ENCODE peak calls at places on chromosomes 2 and 18, in eight cellular contexts. One of them, this sample, is unnamed.

GRCh38 chr2:73981081-73981968 is 3.4 kb upstream of the TET3 start:
- DNase-seq in H54: no peak
- DNase-seq in Daoy: peak; percentile 46
- DNase-seq in left colon: peak; percentile 64
- DNase-seq in NCI-H82: peak; percentile 87
- DNase-seq in HTR-8/SVneo: no peak
- DNase-seq in posterior cingulate gyrus: no peak
- DNase-seq in left lung: peak; percentile 92
- DNase-seq in this sample: peak; percentile 65

GRCh38 chr2:238591732-238592131 is 165.0 kb downstream of the ASB1 start:
- DNase-seq in H54: no peak
- DNase-seq in Daoy: no peak
- DNase-seq in left colon: no peak
- DNase-seq in NCI-H82: no peak
- DNase-seq in HTR-8/SVneo: no peak
- DNase-seq in posterior cingulate gyrus: no peak
- DNase-seq in left lung: no peak
- DNase-seq in this sample: no peak

GRCh38 chr2:65076345-65076710 is 20.1 kb downstream of the CEP68 start:
- DNase-seq in H54: peak; percentile 35
- DNase-seq in Daoy: no peak
- DNase-seq in left colon: no peak
- DNase-seq in NCI-H82: no peak
- DNase-seq in HTR-8/SVneo: peak; percentile 62
- DNase-seq in posterior cingulate gyrus: no peak
- DNase-seq in left lung: no peak
- DNase-seq in this sample: no peak

GRCh38 chr18:55152801-55153200 is 193.5 kb upstream of the CCDC68 start:
- DNase-seq in H54: peak; percentile 4
- DNase-seq in Daoy: no peak
- DNase-seq in left colon: no peak
- DNase-seq in NCI-H82: no peak
- DNase-seq in HTR-8/SVneo: no peak
- DNase-seq in posterior cingulate gyrus: no peak
- DNase-seq in left lung: no peak
- DNase-seq in this sample: no peak

GRCh38 chr2:105262662-105263091 is 21.1 kb downstream of the GPR45 start:
- DNase-seq in H54: no peak
- DNase-seq in Daoy: no peak
- DNase-seq in left colon: no peak
- DNase-seq in NCI-H82: peak; percentile 88
- DNase-seq in HTR-8/SVneo: no peak
- DNase-seq in posterior cingulate gyrus: no peak
- DNase-seq in left lung: no peak
- DNase-seq in this sample: no peak

GRCh38 chr2:20670315-20671035 is 3.5 kb downstream of the GDF7 start:
- DNase-seq in H54: no peak
- DNase-seq in Daoy: no peak
- DNase-seq in left colon: no peak
- DNase-seq in NCI-H82: no peak
- DNase-seq in HTR-8/SVneo: no peak
- DNase-seq in posterior cingulate gyrus: peak; percentile 43
- DNase-seq in left lung: no peak
- DNase-seq in this sample: peak; percentile 81

GRCh38 chr2:53827398-53828175 is 32.2 kb downstream of the GPR75 start:
- DNase-seq in H54: no peak
- DNase-seq in Daoy: no peak
- DNase-seq in left colon: no peak
- DNase-seq in NCI-H82: no peak
- DNase-seq in HTR-8/SVneo: no peak
- DNase-seq in posterior cingulate gyrus: no peak
- DNase-seq in left lung: no peak
- DNase-seq in this sample: no peak

GRCh38 chr18:31819106-31819924 is 58.6 kb upstream of the SLC25A52 start:
- DNase-seq in H54: peak; percentile 2
- DNase-seq in Daoy: peak; percentile 9
- DNase-seq in left colon: no peak
- DNase-seq in NCI-H82: peak; percentile 75
- DNase-seq in HTR-8/SVneo: peak; percentile 18
- DNase-seq in posterior cingulate gyrus: no peak
- DNase-seq in left lung: no peak
- DNase-seq in this sample: peak; percentile 49

GRCh38 chr2:19819097-19820065 is 82.4 kb downstream of the TTC32 start:
- DNase-seq in H54: peak; percentile 59
- DNase-seq in Daoy: peak; percentile 86
- DNase-seq in left colon: no peak
- DNase-seq in NCI-H82: no peak
- DNase-seq in HTR-8/SVneo: peak; percentile 51
- DNase-seq in posterior cingulate gyrus: no peak
- DNase-seq in left lung: no peak
- DNase-seq in this sample: no peak

GRCh38 chr2:174340400-174341300 is 5.9 kb downstream of the SP9 start:
- DNase-seq in H54: no peak
- DNase-seq in Daoy: no peak
- DNase-seq in left colon: no peak
- DNase-seq in NCI-H82: no peak
- DNase-seq in HTR-8/SVneo: no peak
- DNase-seq in posterior cingulate gyrus: no peak
- DNase-seq in left lung: no peak
- DNase-seq in this sample: peak; percentile 63

GRCh38 chr2:161067846-161068245 is 92.4 kb upstream of the TANK start:
- DNase-seq in H54: no peak
- DNase-seq in Daoy: no peak
- DNase-seq in left colon: no peak
- DNase-seq in NCI-H82: no peak
- DNase-seq in HTR-8/SVneo: no peak
- DNase-seq in posterior cingulate gyrus: no peak
- DNase-seq in left lung: no peak
- DNase-seq in this sample: no peak

GRCh38 chr2:224038049-224038829 is 847 bp downstream of the SERPINE2 start:
- DNase-seq in H54: peak; percentile 44
- DNase-seq in Daoy: peak; percentile 62
- DNase-seq in left colon: no peak
- DNase-seq in NCI-H82: peak; percentile 80
- DNase-seq in HTR-8/SVneo: peak; percentile 58
- DNase-seq in posterior cingulate gyrus: peak; percentile 70
- DNase-seq in left lung: no peak
- DNase-seq in this sample: peak; percentile 82

GRCh38 chr2:61340242-61340641 is 130.6 kb downstream of the USP34 start:
- DNase-seq in H54: no peak
- DNase-seq in Daoy: no peak
- DNase-seq in left colon: no peak
- DNase-seq in NCI-H82: no peak
- DNase-seq in HTR-8/SVneo: no peak
- DNase-seq in posterior cingulate gyrus: no peak
- DNase-seq in left lung: no peak
- DNase-seq in this sample: no peak

GRCh38 chr2:32403782-32404181 is 47.0 kb downstream of the BIRC6 start:
- DNase-seq in H54: no peak
- DNase-seq in Daoy: no peak
- DNase-seq in left colon: no peak
- DNase-seq in NCI-H82: no peak
- DNase-seq in HTR-8/SVneo: no peak
- DNase-seq in posterior cingulate gyrus: no peak
- DNase-seq in left lung: no peak
- DNase-seq in this sample: no peak

GRCh38 chr2:223008162-223008561 is 43.8 kb upstream of the KCNE4 start:
- DNase-seq in H54: no peak
- DNase-seq in Daoy: peak; percentile 39
- DNase-seq in left colon: no peak
- DNase-seq in NCI-H82: no peak
- DNase-seq in HTR-8/SVneo: no peak
- DNase-seq in posterior cingulate gyrus: no peak
- DNase-seq in left lung: no peak
- DNase-seq in this sample: no peak

GRCh38 chr18:70936160-70936559 is 647.3 kb downstream of the SOCS6 start:
- DNase-seq in H54: no peak
- DNase-seq in Daoy: no peak
- DNase-seq in left colon: no peak
- DNase-seq in NCI-H82: no peak
- DNase-seq in HTR-8/SVneo: no peak
- DNase-seq in posterior cingulate gyrus: no peak
- DNase-seq in left lung: no peak
- DNase-seq in this sample: no peak

GRCh38 chr2:182862003-182862402 is 4.4 kb downstream of the FRZB start:
- DNase-seq in H54: no peak
- DNase-seq in Daoy: no peak
- DNase-seq in left colon: no peak
- DNase-seq in NCI-H82: no peak
- DNase-seq in HTR-8/SVneo: no peak
- DNase-seq in posterior cingulate gyrus: no peak
- DNase-seq in left lung: no peak
- DNase-seq in this sample: no peak

GRCh38 chr2:69780907-69781306 is 39.0 kb downstream of the ANXA4 start:
- DNase-seq in H54: no peak
- DNase-seq in Daoy: no peak
- DNase-seq in left colon: no peak
- DNase-seq in NCI-H82: no peak
- DNase-seq in HTR-8/SVneo: no peak
- DNase-seq in posterior cingulate gyrus: no peak
- DNase-seq in left lung: no peak
- DNase-seq in this sample: no peak

GRCh38 chr2:82879803-82880202 is 1579.3 kb downstream of the SUCLG1 start:
- DNase-seq in H54: no peak
- DNase-seq in Daoy: no peak
- DNase-seq in left colon: no peak
- DNase-seq in NCI-H82: no peak
- DNase-seq in HTR-8/SVneo: no peak
- DNase-seq in posterior cingulate gyrus: no peak
- DNase-seq in left lung: no peak
- DNase-seq in this sample: no peak

GRCh38 chr2:212943351-212943750 is 208.1 kb downstream of the IKZF2 start:
- DNase-seq in H54: no peak
- DNase-seq in Daoy: no peak
- DNase-seq in left colon: no peak
- DNase-seq in NCI-H82: no peak
- DNase-seq in HTR-8/SVneo: no peak
- DNase-seq in posterior cingulate gyrus: no peak
- DNase-seq in left lung: no peak
- DNase-seq in this sample: no peak

GRCh38 chr2:238449241-238449640 is 22.5 kb downstream of the ASB1 start:
- DNase-seq in H54: no peak
- DNase-seq in Daoy: no peak
- DNase-seq in left colon: no peak
- DNase-seq in NCI-H82: no peak
- DNase-seq in HTR-8/SVneo: no peak
- DNase-seq in posterior cingulate gyrus: no peak
- DNase-seq in left lung: no peak
- DNase-seq in this sample: no peak

GRCh38 chr18:8615397-8616025 is 6.3 kb downstream of the RAB12 start:
- DNase-seq in H54: peak; percentile 83
- DNase-seq in Daoy: peak; percentile 79
- DNase-seq in left colon: peak; percentile 30
- DNase-seq in NCI-H82: peak; percentile 71
- DNase-seq in HTR-8/SVneo: peak; percentile 72
- DNase-seq in posterior cingulate gyrus: peak; percentile 81
- DNase-seq in left lung: no peak
- DNase-seq in this sample: no peak

GRCh38 chr18:14122099-14122498 is 10.1 kb downstream of the ZNF519 start:
- DNase-seq in H54: no peak
- DNase-seq in Daoy: no peak
- DNase-seq in left colon: no peak
- DNase-seq in NCI-H82: no peak
- DNase-seq in HTR-8/SVneo: no peak
- DNase-seq in posterior cingulate gyrus: no peak
- DNase-seq in left lung: no peak
- DNase-seq in this sample: no peak

GRCh38 chr2:178279142-178279541 is 84.8 kb downstream of the OSBPL6 start:
- DNase-seq in H54: peak; percentile 25
- DNase-seq in Daoy: peak; percentile 81
- DNase-seq in left colon: no peak
- DNase-seq in NCI-H82: peak; percentile 40
- DNase-seq in HTR-8/SVneo: peak; percentile 62
- DNase-seq in posterior cingulate gyrus: no peak
- DNase-seq in left lung: no peak
- DNase-seq in this sample: no peak

GRCh38 chr2:132037527-132038178 is 124.1 kb downstream of the ANKRD30BL start:
- DNase-seq in H54: no peak
- DNase-seq in Daoy: peak; percentile 73
- DNase-seq in left colon: no peak
- DNase-seq in NCI-H82: peak; percentile 59
- DNase-seq in HTR-8/SVneo: no peak
- DNase-seq in posterior cingulate gyrus: peak; percentile 80
- DNase-seq in left lung: peak; percentile 37
- DNase-seq in this sample: no peak

GRCh38 chr18:54671291-54671881 is 80.3 kb downstream of the DYNAP start:
- DNase-seq in H54: no peak
- DNase-seq in Daoy: peak; percentile 6
- DNase-seq in left colon: no peak
- DNase-seq in NCI-H82: peak; percentile 66
- DNase-seq in HTR-8/SVneo: peak; percentile 14
- DNase-seq in posterior cingulate gyrus: no peak
- DNase-seq in left lung: no peak
- DNase-seq in this sample: peak; percentile 49

GRCh38 chr2:17879137-17879912 is 858 bp downstream of the KCNS3 start:
- DNase-seq in H54: peak; percentile 73
- DNase-seq in Daoy: peak; percentile 82
- DNase-seq in left colon: peak; percentile 90
- DNase-seq in NCI-H82: peak; percentile 93
- DNase-seq in HTR-8/SVneo: peak; percentile 37
- DNase-seq in posterior cingulate gyrus: peak; percentile 82
- DNase-seq in left lung: peak; percentile 86
- DNase-seq in this sample: peak; percentile 80

GRCh38 chr2:38075436-38076249 is at the start of gene CYP1B1:
- DNase-seq in H54: no peak
- DNase-seq in Daoy: no peak
- DNase-seq in left colon: peak; percentile 31
- DNase-seq in NCI-H82: peak; percentile 98
- DNase-seq in HTR-8/SVneo: no peak
- DNase-seq in posterior cingulate gyrus: peak; percentile 70
- DNase-seq in left lung: peak; percentile 88
- DNase-seq in this sample: no peak

GRCh38 chr2:100891911-100892642 is 72.1 kb downstream of the NPAS2 start:
- DNase-seq in H54: no peak
- DNase-seq in Daoy: peak; percentile 69
- DNase-seq in left colon: no peak
- DNase-seq in NCI-H82: no peak
- DNase-seq in HTR-8/SVneo: no peak
- DNase-seq in posterior cingulate gyrus: no peak
- DNase-seq in left lung: no peak
- DNase-seq in this sample: no peak

GRCh38 chr18:79305976-79306375 is 89.8 kb upstream of the NFATC1 start:
- DNase-seq in H54: no peak
- DNase-seq in Daoy: no peak
- DNase-seq in left colon: no peak
- DNase-seq in NCI-H82: no peak
- DNase-seq in HTR-8/SVneo: no peak
- DNase-seq in posterior cingulate gyrus: no peak
- DNase-seq in left lung: no peak
- DNase-seq in this sample: peak; percentile 82

GRCh38 chr2:241846406-241846805 is 12.3 kb downstream of the PDCD1 start:
- DNase-seq in H54: no peak
- DNase-seq in Daoy: no peak
- DNase-seq in left colon: no peak
- DNase-seq in NCI-H82: no peak
- DNase-seq in HTR-8/SVneo: no peak
- DNase-seq in posterior cingulate gyrus: no peak
- DNase-seq in left lung: no peak
- DNase-seq in this sample: no peak

GRCh38 chr18:45518770-45519169 is 96.5 kb upstream of the SLC14A2 start:
- DNase-seq in H54: no peak
- DNase-seq in Daoy: peak; percentile 9
- DNase-seq in left colon: no peak
- DNase-seq in NCI-H82: peak; percentile 9
- DNase-seq in HTR-8/SVneo: no peak
- DNase-seq in posterior cingulate gyrus: no peak
- DNase-seq in left lung: no peak
- DNase-seq in this sample: no peak

GRCh38 chr2:125172181-125172580 is 1147.1 kb downstream of the CNTNAP5 start:
- DNase-seq in H54: no peak
- DNase-seq in Daoy: no peak
- DNase-seq in left colon: no peak
- DNase-seq in NCI-H82: no peak
- DNase-seq in HTR-8/SVneo: no peak
- DNase-seq in posterior cingulate gyrus: no peak
- DNase-seq in left lung: no peak
- DNase-seq in this sample: no peak

GRCh38 chr18:63205791-63206252 is 113.7 kb downstream of the BCL2 start:
- DNase-seq in H54: no peak
- DNase-seq in Daoy: no peak
- DNase-seq in left colon: no peak
- DNase-seq in NCI-H82: no peak
- DNase-seq in HTR-8/SVneo: no peak
- DNase-seq in posterior cingulate gyrus: no peak
- DNase-seq in left lung: no peak
- DNase-seq in this sample: no peak

This sample was measured in retina.